ENCODE peak calls at places on chromosomes 7 and 10, in five cellular contexts. K is uterus, I is K562, M is upper lobe of left lung, L is spleen. A is an unnamed sample.

GRCh38 chr7:19692111-19692828 is 16.6 kb downstream of the POLR1F start:
- DNase-seq in K (no peak), I (no peak), M (no peak), L (peak), A (no peak)

GRCh38 chr7:50727711-50728110 is 55.0 kb downstream of the GRB10 start:
- DNase-seq in K (no peak), I (no peak), M (no peak), L (no peak), A (no peak)

GRCh38 chr7:32179567-32179966 is 109.4 kb upstream of the PDE1C start:
- DNase-seq in K (no peak), I (no peak), M (no peak), L (no peak), A (no peak)

GRCh38 chr10:14244147-14244546 is 86.6 kb downstream of the FRMD4A start:
- DNase-seq in K (no peak), I (peak), M (no peak), L (no peak), A (no peak)

GRCh38 chr10:100534726-100535125 is 1.0 kb upstream of the HIF1AN start:
- DNase-seq in K (no peak), I (no peak), M (no peak), L (no peak), A (peak)

GRCh38 chr10:38094923-38095574 is 912 bp downstream of the ZNF37A start:
- DNase-seq in K (no peak), I (no peak), M (no peak), L (no peak), A (no peak)

GRCh38 chr10:11472158-11472753 is 139.2 kb downstream of the USP6NL start:
- DNase-seq in K (peak), I (peak), M (peak), L (peak), A (peak)

GRCh38 chr7:158112571-158113320 is 474.9 kb downstream of the PTPRN2 start:
- DNase-seq in K (no peak), I (no peak), M (no peak), L (no peak), A (no peak)

GRCh38 chr10:132149261-132149660 is 37.5 kb upstream of the DPYSL4 start:
- DNase-seq in K (no peak), I (no peak), M (no peak), L (no peak), A (no peak)

GRCh38 chr10:77643795-77644468 is 6.3 kb upstream of the KCNMA1 start:
- DNase-seq in K (no peak), I (peak), M (peak), L (no peak), A (no peak)

GRCh38 chr10:1050145-1050544 is 1.2 kb upstream of the IDI1 start:
- DNase-seq in K (no peak), I (peak), M (no peak), L (no peak), A (no peak)

GRCh38 chr7:95996174-95996573 is 223.8 kb downstream of the DYNC1I1 start:
- DNase-seq in K (no peak), I (no peak), M (no peak), L (no peak), A (no peak)

GRCh38 chr10:3719024-3719843 is 65.8 kb downstream of the KLF6 start:
- DNase-seq in K (no peak), I (no peak), M (no peak), L (peak), A (no peak)

GRCh38 chr10:3716093-3716492 is 68.9 kb downstream of the KLF6 start:
- DNase-seq in K (no peak), I (no peak), M (no peak), L (no peak), A (no peak)

GRCh38 chr10:3723706-3724225 is 61.2 kb downstream of the KLF6 start:
- DNase-seq in K (no peak), I (no peak), M (no peak), L (no peak), A (no peak)

GRCh38 chr10:3714957-3715356 is 70.1 kb downstream of the KLF6 start:
- DNase-seq in K (no peak), I (no peak), M (no peak), L (no peak), A (no peak)

GRCh38 chr10:3720228-3721019 is 64.6 kb downstream of the KLF6 start:
- DNase-seq in K (no peak), I (no peak), M (peak), L (peak), A (peak)
- TF ChIP-seq POLR2A in K (no peak), I (no peak), M (no peak), L (no peak), A (no peak)

GRCh38 chr10:73246783-73247508 is at the start of gene DNAJC9:
- DNase-seq in K (peak), I (peak), M (peak), L (peak), A (peak)
- TF ChIP-seq POLR2A in K (peak), I (peak), M (peak), L (peak), A (no peak)

GRCh38 chr7:155931386-155932085 is 119.3 kb upstream of the SHH start:
- DNase-seq in K (no peak), I (no peak), M (no peak), L (no peak), A (no peak)
- TF ChIP-seq POLR2A in K (no peak), I (no peak), M (no peak), L (no peak), A (no peak)

GRCh38 chr7:44636041-44636580 is 29.7 kb downstream of the OGDH start:
- DNase-seq in K (no peak), I (no peak), M (peak), L (no peak), A (no peak)

GRCh38 chr7:44639701-44640321 is 33.4 kb downstream of the OGDH start:
- DNase-seq in K (peak), I (no peak), M (peak), L (no peak), A (no peak)

GRCh38 chr7:44636926-44637325 is 30.5 kb downstream of the OGDH start:
- DNase-seq in K (no peak), I (no peak), M (no peak), L (no peak), A (no peak)

GRCh38 chr7:44637788-44638594 is 31.6 kb downstream of the OGDH start:
- DNase-seq in K (no peak), I (peak), M (peak), L (no peak), A (peak)

GRCh38 chr7:44638611-44639557 is 32.5 kb downstream of the OGDH start:
- DNase-seq in K (peak), I (peak), M (peak), L (peak), A (peak)
- TF ChIP-seq POLR2A in K (no peak), I (no peak), M (no peak), L (no peak), A (no peak)

GRCh38 chr7:100430450-100431285 is 1.0 kb downstream of the MEPCE start:
- DNase-seq in K (no peak), I (peak), M (no peak), L (peak), A (peak)

GRCh38 chr7:100427762-100428198 is 723 bp downstream of the ZCWPW1 start:
- DNase-seq in K (no peak), I (no peak), M (no peak), L (no peak), A (no peak)

GRCh38 chr7:100429637-100430449 is at the start of gene MEPCE:
- DNase-seq in K (peak), I (peak), M (peak), L (peak), A (peak)

GRCh38 chr7:100428199-100428966 is at the start of gene ZCWPW1:
- DNase-seq in K (peak), I (peak), M (peak), L (peak), A (peak)

DNA sequence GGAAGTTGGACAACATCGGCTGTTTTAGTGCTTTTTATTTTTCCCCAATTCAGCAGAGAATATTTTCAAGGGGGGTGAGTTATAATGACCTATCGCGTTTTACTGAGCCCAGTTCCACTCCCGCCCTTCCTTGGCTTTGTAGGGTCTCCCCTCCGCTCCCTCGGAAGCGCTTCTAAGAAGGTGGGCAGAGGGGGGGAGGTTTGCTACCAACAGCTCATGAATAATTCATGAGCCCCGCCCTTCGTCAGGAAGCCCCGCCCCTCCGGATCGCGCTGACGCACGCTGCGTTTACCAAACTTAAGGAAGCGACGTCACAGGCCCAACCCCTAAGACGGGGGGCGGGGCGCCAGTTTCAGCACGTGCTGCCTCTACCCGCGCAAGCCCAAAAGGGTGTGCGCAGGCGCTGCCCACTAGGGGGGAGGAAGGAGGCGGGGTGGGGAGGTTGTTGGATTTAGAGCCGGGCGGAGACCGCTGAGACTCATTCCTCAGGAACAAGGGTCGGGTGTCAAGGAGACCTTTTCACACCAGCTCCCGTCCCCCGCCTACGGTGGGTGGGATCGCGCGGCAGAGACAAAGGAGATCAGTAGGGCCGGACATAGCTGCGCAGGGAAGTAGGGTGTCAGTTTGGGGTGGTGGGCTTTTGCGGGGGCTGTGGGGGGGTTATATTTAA is 529 bp upstream of the MEPCE start:
- DNase-seq in K (peak), I (peak), M (peak), L (peak), A (peak)
- TF ChIP-seq POLR2A in K (peak), I (peak), M (peak), L (peak), A (peak)

GRCh38 chr7:102450242-102450641 is 14.4 kb downstream of the ALKBH4 start:
- DNase-seq in K (no peak), I (no peak), M (no peak), L (peak), A (no peak)
- TF ChIP-seq POLR2A in K (no peak), I (no peak), M (no peak), L (no peak), A (no peak)

GRCh38 chr7:29229056-29229455 is 34.5 kb downstream of the CHN2 start:
- DNase-seq in K (no peak), I (no peak), M (no peak), L (no peak), A (no peak)
- TF ChIP-seq POLR2A in K (no peak), I (no peak), M (no peak), L (no peak), A (no peak)

DNA sequence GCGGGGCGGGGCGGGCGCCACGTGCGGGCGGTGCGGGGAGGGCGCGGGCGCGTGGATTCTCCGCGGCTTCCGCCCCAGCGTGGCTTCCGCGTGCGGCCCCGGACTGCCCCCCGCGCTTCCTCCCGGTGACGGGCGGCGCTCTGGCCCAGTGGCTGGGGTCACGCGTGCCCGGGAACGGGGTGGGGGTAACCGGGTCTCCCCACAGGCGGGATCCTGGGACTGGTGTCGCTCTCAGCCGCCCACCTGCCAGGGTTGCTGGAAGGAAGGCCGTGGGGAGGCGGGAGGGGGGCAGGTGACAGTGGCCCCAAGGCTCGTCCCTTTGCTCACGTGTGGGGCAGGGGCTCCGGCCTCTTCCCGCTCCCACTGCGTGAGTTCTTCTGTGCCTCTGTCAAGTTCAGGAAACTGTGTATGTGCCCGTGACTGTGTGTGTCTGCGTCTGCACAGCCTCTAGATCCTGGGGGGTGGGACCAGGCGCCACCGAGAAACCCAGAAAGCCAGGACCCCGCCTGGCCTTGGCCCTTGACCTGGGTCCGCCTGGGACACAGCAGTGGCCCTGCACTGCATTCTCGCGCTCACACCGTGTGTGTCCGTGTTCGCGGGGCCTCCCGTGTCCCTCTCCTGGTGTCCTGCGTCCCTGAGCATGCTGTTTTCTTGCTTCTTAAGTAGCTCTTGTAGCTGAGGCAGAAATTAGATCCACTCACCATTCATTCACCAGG is 919 bp downstream of the MAFK start:
- DNase-seq in K (peak), I (no peak), M (peak), L (peak), A (no peak)
- TF ChIP-seq POLR2A in K (peak), I (no peak), M (peak), L (no peak), A (no peak)

GRCh38 chr10:74175510-74176379 is 24.7 kb downstream of the ADK start:
- DNase-seq in K (no peak), I (no peak), M (no peak), L (no peak), A (no peak)

GRCh38 chr10:74174533-74174932 is 23.5 kb downstream of the ADK start:
- DNase-seq in K (no peak), I (no peak), M (no peak), L (no peak), A (no peak)

GRCh38 chr10:74177140-74177677 is 26.2 kb downstream of the ADK start:
- DNase-seq in K (no peak), I (peak), M (peak), L (peak), A (peak)

GRCh38 chr10:74178042-74178791 is 27.2 kb downstream of the ADK start:
- DNase-seq in K (no peak), I (peak), M (no peak), L (no peak), A (no peak)

DNA sequence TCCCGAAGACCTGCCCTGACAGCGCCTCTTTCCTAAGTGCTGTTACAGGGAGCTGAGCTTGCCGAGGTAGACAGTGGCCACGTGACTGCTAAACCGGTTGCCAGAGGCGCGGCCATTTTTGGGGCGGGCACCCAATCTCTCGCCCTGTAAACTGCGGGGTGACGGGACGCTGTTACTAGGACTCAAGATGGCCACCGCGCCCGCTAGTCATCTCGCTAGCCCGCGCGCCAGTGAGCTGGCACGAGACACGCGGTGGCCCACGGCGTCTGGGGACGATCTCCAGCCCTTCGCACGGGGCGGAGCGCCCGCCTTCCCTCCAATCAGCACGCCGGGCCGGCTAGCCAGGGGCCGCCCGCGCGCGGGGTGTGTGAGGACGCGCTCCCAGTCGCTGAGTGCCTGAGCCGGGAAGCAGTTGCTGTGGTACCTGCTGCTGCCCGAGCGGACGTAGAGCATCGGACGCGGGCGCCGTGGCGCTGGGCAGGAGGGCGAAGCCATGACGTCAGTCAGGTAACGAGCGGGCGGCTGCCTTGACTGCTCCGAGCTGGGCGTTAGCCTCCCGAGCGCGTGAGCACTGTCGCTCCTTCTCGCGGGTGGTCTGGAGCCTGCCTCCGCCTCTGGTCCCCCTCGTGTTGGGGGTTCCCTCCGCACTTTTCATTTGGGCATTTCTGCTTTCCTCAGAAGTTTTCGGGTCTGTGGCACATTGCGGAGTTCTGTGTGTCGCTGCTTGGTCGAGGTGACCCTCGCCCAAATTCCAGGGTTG is 25.5 kb downstream of the ADK start:
- DNase-seq in K (peak), I (peak), M (peak), L (peak), A (peak)
- TF ChIP-seq POLR2A in K (peak), I (peak), M (peak), L (peak), A (no peak)